ENCODE peak calls at places on chromosomes 7 and 10, in eight cellular contexts. O is CD8-positive, alpha-beta T cell; E is MCF 10A; I is colonic mucosa; A is COR-L47; L is NCI-H1105 treated with DMSO at 0.1 percent for 48 hours; K is stimulated activated CD4-positive, alpha-beta T cell treated with anti-CD3 and anti-CD28 coated beads, Interleukin-1b, Interleukin-23, amount 100 ng/mL, for 24 hours; W is fibroblast of the conjunctiva. X is an unnamed sample.

GRCh38 chr10:113028393-113029054 is 78.5 kb downstream of the TCF7L2 start:
- DNase-seq in O (no peak), E (no peak), I (no peak), A (no peak), L (no peak), K (no peak), W (no peak), X (no peak)

GRCh38 chr7:124765401-124766352 is at the start of gene GPR37:
- DNase-seq in O (no peak), E (peak; percentile 92), I (peak; percentile 74), A (peak; percentile 63), L (peak; percentile 56), K (no peak), W (peak; percentile 17), X (no peak)

GRCh38 chr10:79189853-79190435 is 121.2 kb downstream of the ZMIZ1 start:
- DNase-seq in O (no peak), E (peak; percentile 70), I (no peak), A (no peak), L (no peak), K (no peak), W (no peak), X (no peak)

GRCh38 chr10:52752801-52753437 is 19.7 kb downstream of the MBL2 start:
- DNase-seq in O (no peak), E (no peak), I (no peak), A (no peak), L (no peak), K (no peak), W (no peak), X (no peak)

GRCh38 chr7:92135100-92135429 is 788 bp upstream of the CYP51A1 start:
- DNase-seq in O (no peak), E (peak; percentile 37), I (peak; percentile 30), A (peak; percentile 30), L (peak; percentile 55), K (no peak), W (no peak), X (peak; percentile 20)

GRCh38 chr10:22252286-22252800 is 34.5 kb upstream of the EBLN1 start:
- DNase-seq in O (peak; percentile 15), E (peak; percentile 20), I (peak; percentile 26), A (peak; percentile 11), L (no peak), K (peak; percentile 38), W (no peak), X (no peak)

GRCh38 chr10:90199098-90199497 is 497.7 kb downstream of the KIF20B start:
- DNase-seq in O (no peak), E (no peak), I (no peak), A (no peak), L (no peak), K (no peak), W (no peak), X (no peak)

GRCh38 chr10:77086081-77086480 is 551.5 kb downstream of the KCNMA1 start:
- DNase-seq in O (no peak), E (no peak), I (no peak), A (no peak), L (no peak), K (no peak), W (no peak), X (no peak)

GRCh38 chr7:77458786-77459185 is 42.6 kb upstream of the GSAP start:
- DNase-seq in O (no peak), E (no peak), I (no peak), A (no peak), L (no peak), K (no peak), W (no peak), X (no peak)

GRCh38 chr10:46516660-46517416 is 39.6 kb downstream of the GPRIN2 start:
- DNase-seq in O (no peak), E (peak; percentile 55), I (peak; percentile 19), A (no peak), L (no peak), K (no peak), W (peak; percentile 49), X (no peak)

GRCh38 chr7:20113423-20114027 is 103.7 kb downstream of the MACC1 start:
- DNase-seq in O (no peak), E (no peak), I (no peak), A (no peak), L (no peak), K (no peak), W (no peak), X (no peak)

GRCh38 chr7:158431941-158432347 is 155.7 kb downstream of the PTPRN2 start:
- DNase-seq in O (no peak), E (peak; percentile 100), I (peak; percentile 65), A (no peak), L (no peak), K (no peak), W (peak; percentile 89), X (no peak)

GRCh38 chr7:12674861-12675260 is 12.6 kb upstream of the ARL4A start:
- DNase-seq in O (peak; percentile 15), E (peak; percentile 71), I (peak; percentile 51), A (peak; percentile 11), L (no peak), K (no peak), W (peak; percentile 38), X (no peak)

GRCh38 chr10:69218831-69219230 is 1.3 kb upstream of the HKDC1 start:
- DNase-seq in O (no peak), E (no peak), I (no peak), A (no peak), L (no peak), K (no peak), W (no peak), X (no peak)

GRCh38 chr10:114931072-114931679 is 6.8 kb upstream of the TRUB1 start:
- DNase-seq in O (no peak), E (no peak), I (no peak), A (no peak), L (no peak), K (no peak), W (no peak), X (no peak)

GRCh38 chr7:4694653-4695335 is 12.7 kb downstream of the FOXK1 start:
- DNase-seq in O (no peak), E (peak; percentile 22), I (no peak), A (no peak), L (no peak), K (no peak), W (peak; percentile 83), X (no peak)

GRCh38 chr10:24730811-24731210 is 7.1 kb upstream of the ARHGAP21 start:
- DNase-seq in O (no peak), E (no peak), I (no peak), A (no peak), L (no peak), K (no peak), W (no peak), X (no peak)

GRCh38 chr10:74502963-74503608 is 323.3 kb upstream of the KAT6B start:
- DNase-seq in O (no peak), E (peak; percentile 78), I (no peak), A (no peak), L (no peak), K (no peak), W (peak; percentile 63), X (no peak)

GRCh38 chr10:61329854-61330253 is 123.3 kb downstream of the TMEM26 start:
- DNase-seq in O (no peak), E (no peak), I (no peak), A (no peak), L (no peak), K (no peak), W (no peak), X (no peak)

GRCh38 chr10:115710136-115710535 is 562.9 kb downstream of the GFRA1 start:
- DNase-seq in O (no peak), E (peak; percentile 7), I (no peak), A (peak; percentile 42), L (peak; percentile 77), K (no peak), W (no peak), X (no peak)

GRCh38 chr10:57094965-57095364 is 733.9 kb upstream of the ZWINT start:
- DNase-seq in O (no peak), E (no peak), I (no peak), A (no peak), L (no peak), K (no peak), W (no peak), X (no peak)

GRCh38 chr7:134741901-134742635 is 37.4 kb upstream of the CALD1 start:
- DNase-seq in O (no peak), E (no peak), I (no peak), A (no peak), L (no peak), K (no peak), W (no peak), X (no peak)

X was measured in NCI-H2081 treated with DMSO at 0.1 percent for 48 hours.